ENCODE peak calls at places on chromosomes 7 and 10, in five cellular contexts. One of them, this sample, is unnamed. For H3K4me1, the result is how much of the 10 kb centered on the place peaks cover.

GRCh38 chr10:113891476-113891875 is 37.0 kb downstream of the NHLRC2 start:
- DNase-seq in cardiac muscle cell: no peak
- DNase-seq in stomach: no peak
- DNase-seq in CD4-positive, alpha-beta memory T cell: no peak
- DNase-seq in psoas muscle: no peak
- DNase-seq in this sample: no peak

GRCh38 chr7:142452791-142453190 is 194.9 kb upstream of the PRSS58 start:
- DNase-seq in cardiac muscle cell: no peak
- DNase-seq in stomach: no peak
- DNase-seq in CD4-positive, alpha-beta memory T cell: no peak
- DNase-seq in psoas muscle: no peak
- DNase-seq in this sample: no peak

GRCh38 chr10:37588299-37588698 is 269.1 kb downstream of the ZNF248 start:
- DNase-seq in cardiac muscle cell: no peak
- DNase-seq in stomach: no peak
- DNase-seq in CD4-positive, alpha-beta memory T cell: no peak
- DNase-seq in psoas muscle: no peak
- DNase-seq in this sample: no peak

GRCh38 chr7:101902680-101903504 is 85.5 kb downstream of the CUX1 start:
- DNase-seq in cardiac muscle cell: no peak
- DNase-seq in stomach: no peak
- DNase-seq in CD4-positive, alpha-beta memory T cell: no peak
- DNase-seq in psoas muscle: no peak
- DNase-seq in this sample: no peak

GRCh38 chr7:1843921-1844335 is 173.9 kb downstream of the ELFN1 start:
- DNase-seq in cardiac muscle cell: no peak
- DNase-seq in stomach: no peak
- DNase-seq in CD4-positive, alpha-beta memory T cell: no peak
- DNase-seq in psoas muscle: no peak
- DNase-seq in this sample: no peak

GRCh38 chr10:116104210-116104932 is 168.6 kb downstream of the GFRA1 start:
- DNase-seq in cardiac muscle cell: no peak
- DNase-seq in stomach: no peak
- DNase-seq in CD4-positive, alpha-beta memory T cell: no peak
- DNase-seq in psoas muscle: no peak
- DNase-seq in this sample: no peak

GRCh38 chr7:525740-526139 is 6.1 kb upstream of the PDGFA start:
- DNase-seq in cardiac muscle cell: no peak
- DNase-seq in stomach: no peak
- DNase-seq in CD4-positive, alpha-beta memory T cell: no peak
- DNase-seq in psoas muscle: no peak
- DNase-seq in this sample: no peak

GRCh38 chr7:141001561-141001960 is 13.2 kb downstream of the MRPS33 start:
- DNase-seq in cardiac muscle cell: no peak
- DNase-seq in stomach: no peak
- DNase-seq in CD4-positive, alpha-beta memory T cell: no peak
- DNase-seq in psoas muscle: no peak
- DNase-seq in this sample: peak

GRCh38 chr10:4241724-4242345 is 456.8 kb upstream of the KLF6 start:
- DNase-seq in cardiac muscle cell: peak
- DNase-seq in stomach: no peak
- DNase-seq in CD4-positive, alpha-beta memory T cell: no peak
- DNase-seq in psoas muscle: no peak
- DNase-seq in this sample: peak

GRCh38 chr10:100989088-100989487 is 1.7 kb downstream of the TWNK start:
- DNase-seq in cardiac muscle cell: no peak
- DNase-seq in stomach: no peak
- DNase-seq in CD4-positive, alpha-beta memory T cell: no peak
- DNase-seq in psoas muscle: no peak
- DNase-seq in this sample: no peak

GRCh38 chr7:22564511-22565045 is 64.6 kb upstream of the STEAP1B start:
- DNase-seq in cardiac muscle cell: peak
- DNase-seq in stomach: no peak
- DNase-seq in CD4-positive, alpha-beta memory T cell: no peak
- DNase-seq in psoas muscle: peak
- DNase-seq in this sample: no peak

GRCh38 chr7:141227454-141227853 is 153.6 kb downstream of the TMEM178B start:
- DNase-seq in cardiac muscle cell: no peak
- DNase-seq in stomach: no peak
- DNase-seq in CD4-positive, alpha-beta memory T cell: no peak
- DNase-seq in psoas muscle: no peak
- DNase-seq in this sample: no peak

GRCh38 chr7:111098011-111098925 is 7.3 kb downstream of the LRRN3 start:
- DNase-seq in cardiac muscle cell: peak
- DNase-seq in stomach: no peak
- DNase-seq in CD4-positive, alpha-beta memory T cell: peak
- DNase-seq in psoas muscle: no peak
- DNase-seq in this sample: peak

GRCh38 chr7:87173456-87173855 is 21.2 kb downstream of the DMTF1 start:
- DNase-seq in cardiac muscle cell: no peak
- DNase-seq in stomach: no peak
- DNase-seq in CD4-positive, alpha-beta memory T cell: no peak
- DNase-seq in psoas muscle: no peak
- DNase-seq in this sample: peak

GRCh38 chr7:52463341-52463740 is 572.1 kb upstream of the POM121L12 start:
- DNase-seq in cardiac muscle cell: peak
- DNase-seq in stomach: no peak
- DNase-seq in CD4-positive, alpha-beta memory T cell: no peak
- DNase-seq in psoas muscle: no peak
- DNase-seq in this sample: no peak

GRCh38 chr10:26437637-26438461 is at the start of gene APBB1IP:
- DNase-seq in cardiac muscle cell: peak
- DNase-seq in stomach: peak
- DNase-seq in CD4-positive, alpha-beta memory T cell: peak
- DNase-seq in psoas muscle: peak
- DNase-seq in this sample: peak

GRCh38 chr7:42262907-42263466 is 26.0 kb upstream of the GLI3 start:
- DNase-seq in cardiac muscle cell: peak
- DNase-seq in stomach: no peak
- DNase-seq in CD4-positive, alpha-beta memory T cell: no peak
- DNase-seq in psoas muscle: peak
- DNase-seq in this sample: no peak

GRCh38 chr7:130141161-130141857 is 63.9 kb downstream of the TMEM209 start:
- DNase-seq in cardiac muscle cell: peak
- DNase-seq in stomach: peak
- DNase-seq in CD4-positive, alpha-beta memory T cell: peak
- DNase-seq in psoas muscle: peak
- DNase-seq in this sample: no peak

GRCh38 chr7:128036226-128036940 is 5.1 kb upstream of the LRRC4 start:
- DNase-seq in cardiac muscle cell: no peak
- DNase-seq in stomach: no peak
- DNase-seq in CD4-positive, alpha-beta memory T cell: no peak
- DNase-seq in psoas muscle: no peak
- DNase-seq in this sample: no peak

GRCh38 chr7:36311539-36311938 is 78.1 kb upstream of the ANLN start:
- DNase-seq in cardiac muscle cell: no peak
- DNase-seq in stomach: peak
- DNase-seq in CD4-positive, alpha-beta memory T cell: no peak
- DNase-seq in psoas muscle: no peak
- DNase-seq in this sample: no peak

GRCh38 chr7:36314491-36314890 is 75.2 kb upstream of the ANLN start:
- DNase-seq in cardiac muscle cell: no peak
- DNase-seq in stomach: no peak
- DNase-seq in CD4-positive, alpha-beta memory T cell: no peak
- DNase-seq in psoas muscle: no peak
- DNase-seq in this sample: no peak

GRCh38 chr7:36313607-36314006 is 76.1 kb upstream of the ANLN start:
- DNase-seq in cardiac muscle cell: no peak
- DNase-seq in stomach: no peak
- DNase-seq in CD4-positive, alpha-beta memory T cell: no peak
- DNase-seq in psoas muscle: no peak
- DNase-seq in this sample: no peak

GRCh38 chr7:36312064-36312914 is 77.4 kb upstream of the ANLN start:
- DNase-seq in cardiac muscle cell: no peak
- DNase-seq in stomach: peak
- DNase-seq in CD4-positive, alpha-beta memory T cell: peak
- DNase-seq in psoas muscle: no peak
- DNase-seq in this sample: peak

DNA sequence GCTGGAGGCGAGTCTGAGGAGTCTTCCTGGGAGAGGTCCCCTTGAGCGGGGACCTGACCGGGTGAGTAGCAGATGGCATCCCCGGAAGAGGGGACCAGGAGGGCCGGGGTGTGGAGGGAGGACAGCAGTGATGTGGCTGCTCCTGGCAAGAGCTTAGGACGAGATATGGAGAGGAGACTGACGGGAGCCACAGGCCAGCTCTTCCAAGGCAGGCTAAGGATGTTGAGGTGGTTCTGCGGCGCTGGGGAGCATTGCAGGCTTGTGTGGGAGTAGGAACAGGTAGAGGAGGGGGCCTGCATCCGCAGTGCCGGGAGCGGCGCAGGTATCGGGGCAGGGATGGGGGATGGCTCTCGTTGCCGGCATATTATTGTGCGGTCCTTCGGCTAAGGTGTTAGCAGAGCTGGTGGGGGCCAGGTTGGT is 76.7 kb upstream of the ANLN start:
- DNase-seq in cardiac muscle cell: no peak
- DNase-seq in stomach: no peak
- DNase-seq in CD4-positive, alpha-beta memory T cell: no peak
- DNase-seq in psoas muscle: no peak
- DNase-seq in this sample: no peak
- H3K4me3 ChIP-seq in cardiac muscle cell: no peak
- H3K4me3 ChIP-seq in stomach: no peak
- H3K4me3 ChIP-seq in CD4-positive, alpha-beta memory T cell: no peak
- H3K4me3 ChIP-seq in psoas muscle: no peak
- H3K4me3 ChIP-seq in this sample: no peak

DNA sequence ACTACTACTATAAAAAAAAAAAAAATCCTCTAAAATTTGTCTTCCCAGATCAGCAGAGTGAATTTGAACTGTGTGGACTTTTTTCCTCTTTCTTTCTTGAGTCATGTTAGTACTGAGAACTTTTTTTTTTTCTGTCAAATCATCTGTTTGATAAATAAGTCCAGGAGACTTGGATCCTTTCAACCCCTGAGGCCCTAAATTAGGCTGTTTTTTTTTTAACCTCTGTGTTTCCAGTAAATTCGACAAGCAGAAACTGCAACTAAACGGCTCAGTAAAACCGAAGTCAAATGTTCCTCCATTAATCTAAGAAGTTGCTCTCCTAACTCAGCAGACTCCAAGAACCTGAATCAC is 2.7 kb downstream of the MAP3K8 start:
- DNase-seq in cardiac muscle cell: no peak
- DNase-seq in stomach: no peak
- DNase-seq in CD4-positive, alpha-beta memory T cell: no peak
- DNase-seq in psoas muscle: no peak
- DNase-seq in this sample: no peak
- H3K4me1 ChIP-seq in cardiac muscle cell: under half
- H3K4me1 ChIP-seq in stomach: half or more
- H3K4me1 ChIP-seq in CD4-positive, alpha-beta memory T cell: under half
- H3K4me1 ChIP-seq in psoas muscle: under half
- H3K4me1 ChIP-seq in this sample: under half

GRCh38 chr10:119315128-119316001 is 108.0 kb downstream of the GRK5 start:
- DNase-seq in cardiac muscle cell: peak
- DNase-seq in stomach: no peak
- DNase-seq in CD4-positive, alpha-beta memory T cell: peak
- DNase-seq in psoas muscle: peak
- DNase-seq in this sample: no peak
- H3K27ac ChIP-seq in cardiac muscle cell: no peak
- H3K27ac ChIP-seq in stomach: peak
- H3K27ac ChIP-seq in CD4-positive, alpha-beta memory T cell: no peak
- H3K27ac ChIP-seq in psoas muscle: peak
- H3K27ac ChIP-seq in this sample: no peak

DNA sequence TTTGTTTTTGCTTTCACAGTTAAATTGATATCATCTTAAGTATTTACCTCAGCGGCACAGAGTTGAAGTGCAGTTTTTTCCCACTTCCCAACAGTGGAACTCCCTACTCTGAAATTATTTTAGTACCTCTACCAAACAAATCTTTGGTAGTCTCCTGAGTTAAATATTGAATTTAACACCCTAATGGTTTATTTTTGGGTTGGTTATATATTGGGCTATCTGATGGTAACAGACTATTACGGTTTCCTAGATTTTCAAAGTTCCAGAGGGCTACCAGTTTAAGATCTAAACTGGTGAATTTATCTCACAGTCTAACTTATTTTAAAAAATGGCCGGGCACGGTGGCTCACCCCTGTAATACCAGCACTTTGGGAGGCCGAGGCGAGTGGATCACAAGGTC is 1.3 kb downstream of the ZNF277 start:
- DNase-seq in cardiac muscle cell: no peak
- DNase-seq in stomach: no peak
- DNase-seq in CD4-positive, alpha-beta memory T cell: no peak
- DNase-seq in psoas muscle: no peak
- DNase-seq in this sample: no peak
- H3K4me3 ChIP-seq in cardiac muscle cell: no peak
- H3K4me3 ChIP-seq in stomach: peak
- H3K4me3 ChIP-seq in CD4-positive, alpha-beta memory T cell: no peak
- H3K4me3 ChIP-seq in psoas muscle: peak
- H3K4me3 ChIP-seq in this sample: no peak